ENCODE peak calls at places on chromosomes 12 and 14, in nine cellular contexts. G, W, S, M, B, A, Q, L and O are unnamed samples.

GRCh38 chr12:129257526-129257925 is 404.2 kb downstream of the GLT1D1 start:
- DNase-seq in B (no peak), G (no peak), Q (no peak), W (no peak), M (no peak), L (no peak), S (no peak), A (no peak), O (no peak)

GRCh38 chr14:103522028-103522581 is 525 bp downstream of the CKB start:
- DNase-seq in L (no peak), A (no peak), Q (no peak), B (no peak), S (no peak), M (no peak), G (no peak), W (peak), O (no peak)

GRCh38 chr12:62736596-62736995 is 198.4 kb downstream of the PPM1H start:
- DNase-seq in Q (no peak), B (no peak), M (no peak), A (no peak), S (no peak), G (no peak), W (no peak), L (no peak), O (no peak)

GRCh38 chr14:70809238-70810214 is at the start of gene MAP3K9:
- DNase-seq in W (peak), S (no peak), B (peak), A (peak), G (peak), M (peak), Q (peak), L (peak), O (peak)

GRCh38 chr12:68358532-68359485 is 26.6 kb upstream of the MDM1 start:
- DNase-seq in G (peak), A (peak), Q (peak), L (peak), B (peak), W (peak), M (peak), S (peak), O (no peak)

GRCh38 chr12:14884458-14884878 is 1.2 kb downstream of the MGP start:
- DNase-seq in B (peak), G (peak), W (peak), M (no peak), S (peak), A (peak), L (peak), Q (peak), O (peak)

GRCh38 chr14:51539571-51540037 is 112.1 kb upstream of the FRMD6 start:
- DNase-seq in L (peak), A (no peak), Q (peak), W (no peak), S (no peak), G (peak), M (no peak), B (peak), O (no peak)

GRCh38 chr14:100199240-100199860 is 39.6 kb upstream of the YY1 start:
- DNase-seq in M (no peak), A (no peak), B (no peak), W (no peak), G (no peak), S (no peak), L (no peak), Q (no peak), O (no peak)

GRCh38 chr12:24364921-24365320 is 415.5 kb upstream of the SOX5 start:
- DNase-seq in S (no peak), B (peak), G (peak), L (no peak), M (no peak), A (no peak), Q (no peak), W (no peak), O (no peak)

GRCh38 chr12:49962861-49963765 is 1.4 kb downstream of the AQP5 start:
- DNase-seq in A (no peak), W (no peak), S (no peak), G (no peak), B (no peak), L (no peak), Q (no peak), M (no peak), O (no peak)

GRCh38 chr12:86376052-86376451 is 119.9 kb upstream of the MGAT4C start:
- DNase-seq in M (no peak), W (no peak), A (no peak), G (no peak), S (no peak), Q (no peak), B (peak), L (no peak), O (no peak)

GRCh38 chr12:130705174-130705880 is 10.8 kb downstream of the RIMBP2 start:
- DNase-seq in W (no peak), B (no peak), Q (no peak), G (no peak), A (no peak), M (no peak), S (no peak), L (no peak), O (no peak)

GRCh38 chr14:44369401-44370123 is 137.5 kb downstream of the FSCB start:
- DNase-seq in Q (no peak), L (no peak), S (no peak), B (no peak), A (no peak), G (no peak), M (no peak), W (no peak), O (no peak)

GRCh38 chr14:55454264-55455151 is 14.1 kb upstream of the TBPL2 start:
- DNase-seq in W (no peak), S (peak), L (peak), Q (peak), G (peak), M (no peak), A (no peak), B (peak), O (no peak)

GRCh38 chr14:64209428-64210165 is 84.6 kb downstream of the ESR2 start:
- DNase-seq in L (peak), B (peak), S (no peak), Q (peak), G (peak), W (no peak), A (no peak), M (no peak), O (no peak)

GRCh38 chr12:88036368-88036965 is 7.3 kb upstream of the C12orf50 start:
- DNase-seq in L (peak), B (peak), G (peak), M (no peak), A (no peak), Q (peak), W (no peak), S (no peak), O (no peak)

GRCh38 chr14:73248294-73248868 is 11.1 kb downstream of the PAPLN start:
- DNase-seq in G (no peak), S (no peak), Q (peak), A (no peak), B (peak), W (no peak), L (no peak), M (no peak), O (no peak)

GRCh38 chr14:58829594-58829993 is 191.8 kb downstream of the DACT1 start:
- DNase-seq in A (no peak), G (peak), M (no peak), L (peak), S (no peak), Q (peak), B (peak), W (no peak), O (no peak)

GRCh38 chr12:46777587-46777986 is 48.2 kb downstream of the SLC38A4 start:
- DNase-seq in B (no peak), W (no peak), A (no peak), L (no peak), Q (no peak), M (no peak), G (no peak), S (no peak), O (no peak)

GRCh38 chr12:130126023-130126432 is 36.2 kb upstream of the FZD10 start:
- DNase-seq in Q (no peak), W (no peak), B (no peak), L (no peak), S (peak), G (no peak), M (no peak), A (peak), O (no peak)

GRCh38 chr12:95205016-95205415 is 12.3 kb downstream of the FGD6 start:
- DNase-seq in A (no peak), Q (no peak), B (no peak), W (no peak), M (no peak), L (no peak), G (no peak), S (no peak), O (no peak)

GRCh38 chr14:89428556-89429196 is 11.6 kb upstream of the FOXN3 start:
- DNase-seq in W (no peak), M (no peak), L (peak), S (no peak), A (peak), G (no peak), B (no peak), Q (peak), O (no peak)

GRCh38 chr14:63673882-63674497 is 32.3 kb upstream of the WDR89 start:
- DNase-seq in A (no peak), Q (no peak), M (no peak), B (no peak), S (no peak), L (no peak), W (no peak), G (no peak), O (no peak)

GRCh38 chr14:24734917-24735500 is 101.0 kb upstream of the GZMB start:
- DNase-seq in B (peak), Q (peak), A (peak), G (peak), L (peak), M (peak), W (peak), S (peak), O (no peak)

GRCh38 chr12:6461401-6462233 is 8.9 kb downstream of the VAMP1 start:
- DNase-seq in G (no peak), A (peak), M (no peak), B (no peak), L (no peak), S (peak), Q (peak), W (peak), O (no peak)

GRCh38 chr12:112170376-112170775 is 45.0 kb downstream of the TRAFD1 start:
- DNase-seq in S (peak), G (peak), B (peak), A (no peak), W (no peak), Q (no peak), M (no peak), L (peak), O (no peak)

GRCh38 chr14:94217116-94217515 is 43.0 kb downstream of the PPP4R4 start:
- DNase-seq in M (no peak), B (no peak), L (no peak), G (no peak), S (no peak), Q (no peak), W (no peak), A (no peak), O (no peak)

GRCh38 chr12:114306646-114307045 is 99.3 kb downstream of the TBX5 start:
- DNase-seq in B (no peak), S (no peak), Q (peak), M (no peak), L (no peak), G (peak), A (no peak), W (no peak), O (no peak)

GRCh38 chr12:76083761-76084276 is 666 bp downstream of the NAP1L1 start:
- DNase-seq in S (peak), Q (peak), W (peak), B (peak), A (peak), L (peak), G (peak), M (peak), O (peak)

GRCh38 chr12:108825205-108825950 is 32.0 kb downstream of the SSH1 start:
- DNase-seq in L (peak), G (peak), S (no peak), Q (peak), A (no peak), B (peak), W (peak), M (no peak), O (no peak)

GRCh38 chr14:69079188-69079742 is 73.7 kb downstream of the DCAF5 start:
- DNase-seq in S (no peak), W (no peak), B (peak), A (no peak), G (peak), L (peak), Q (peak), M (no peak), O (no peak)

GRCh38 chr12:45183263-45183662 is 32.6 kb upstream of the ANO6 start:
- DNase-seq in M (no peak), W (no peak), A (no peak), L (peak), S (no peak), Q (peak), B (peak), G (peak), O (no peak)

GRCh38 chr14:32382704-32383103 is 53.6 kb downstream of the AKAP6 start:
- DNase-seq in B (peak), Q (no peak), G (no peak), L (peak), S (no peak), A (no peak), W (no peak), M (no peak), O (no peak)
- TF ChIP-seq CTCF in B (peak), Q (peak), G (peak), L (peak), S (peak), A (no peak), W (no peak), M (peak), O (no peak)

GRCh38 chr14:104936361-104937155 is 11.9 kb downstream of the PLD4 start:
- DNase-seq in Q (no peak), L (no peak), G (no peak), W (no peak), S (no peak), M (no peak), A (no peak), B (no peak), O (no peak)
- TF ChIP-seq CTCF in Q (no peak), L (no peak), G (no peak), W (no peak), S (no peak), M (no peak), A (no peak), B (no peak), O (no peak)

GRCh38 chr14:38693423-38693822 is 409.6 kb downstream of the SEC23A start:
- DNase-seq in A (no peak), W (no peak), M (no peak), G (no peak), Q (no peak), S (no peak), L (no peak), B (no peak), O (no peak)
- TF ChIP-seq CTCF in A (no peak), W (no peak), M (peak), G (no peak), Q (no peak), S (no peak), L (no peak), B (no peak), O (peak)

GRCh38 chr12:52054231-52054837 is 3.1 kb downstream of the NR4A1 start:
- DNase-seq in A (no peak), Q (no peak), B (no peak), L (no peak), M (no peak), W (no peak), S (no peak), G (no peak), O (no peak)

GRCh38 chr12:52054838-52055741 is 3.8 kb downstream of the NR4A1 start:
- DNase-seq in M (no peak), W (no peak), Q (peak), S (no peak), L (no peak), B (no peak), A (no peak), G (no peak), O (no peak)

GRCh38 chr12:52055781-52056711 is 4.8 kb downstream of the NR4A1 start:
- DNase-seq in M (no peak), L (no peak), W (no peak), S (no peak), G (peak), A (no peak), B (no peak), Q (peak), O (no peak)

GRCh38 chr12:52052471-52053186 is 1.4 kb downstream of the NR4A1 start:
- DNase-seq in W (no peak), L (no peak), B (no peak), A (no peak), Q (peak), M (no peak), G (peak), S (no peak), O (no peak)

DNA sequence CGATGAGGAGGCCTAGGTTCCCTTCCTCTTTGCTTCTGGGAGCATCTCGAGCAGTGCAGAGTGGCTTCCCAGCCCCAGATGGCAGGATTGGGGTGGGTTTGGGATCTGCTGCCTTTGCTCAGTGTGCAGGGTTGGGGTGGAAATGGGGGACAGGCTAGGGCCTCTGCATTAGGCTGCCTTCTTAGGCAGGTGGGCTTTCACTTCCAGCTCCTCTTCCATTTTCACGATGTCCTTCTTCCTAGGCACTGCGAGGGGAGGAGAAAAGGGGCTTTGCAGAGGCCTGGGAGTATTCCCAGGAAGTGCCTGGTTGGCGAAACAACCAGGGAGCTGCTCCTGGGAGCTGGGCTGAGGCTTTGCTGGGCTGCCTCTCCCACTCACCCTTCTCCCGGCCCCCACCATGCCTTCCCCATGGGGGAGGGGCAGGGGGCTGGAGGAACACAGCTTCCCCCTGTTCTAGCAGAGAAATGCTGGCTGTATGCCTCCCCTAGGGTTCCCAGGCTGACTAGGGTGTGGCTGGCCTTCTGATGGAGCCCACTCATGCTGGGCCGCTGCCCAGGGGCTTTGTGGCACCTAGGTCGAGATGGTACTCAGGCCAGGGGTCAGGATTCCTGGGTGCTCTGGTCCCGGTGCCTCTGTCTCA is 2.4 kb downstream of the NR4A1 start:
- DNase-seq in G (peak), L (no peak), B (no peak), M (no peak), Q (peak), W (no peak), A (no peak), S (no peak), O (no peak)
- TF ChIP-seq CTCF in G (no peak), L (no peak), B (no peak), M (no peak), Q (no peak), W (no peak), A (no peak), S (no peak), O (no peak)

DNA sequence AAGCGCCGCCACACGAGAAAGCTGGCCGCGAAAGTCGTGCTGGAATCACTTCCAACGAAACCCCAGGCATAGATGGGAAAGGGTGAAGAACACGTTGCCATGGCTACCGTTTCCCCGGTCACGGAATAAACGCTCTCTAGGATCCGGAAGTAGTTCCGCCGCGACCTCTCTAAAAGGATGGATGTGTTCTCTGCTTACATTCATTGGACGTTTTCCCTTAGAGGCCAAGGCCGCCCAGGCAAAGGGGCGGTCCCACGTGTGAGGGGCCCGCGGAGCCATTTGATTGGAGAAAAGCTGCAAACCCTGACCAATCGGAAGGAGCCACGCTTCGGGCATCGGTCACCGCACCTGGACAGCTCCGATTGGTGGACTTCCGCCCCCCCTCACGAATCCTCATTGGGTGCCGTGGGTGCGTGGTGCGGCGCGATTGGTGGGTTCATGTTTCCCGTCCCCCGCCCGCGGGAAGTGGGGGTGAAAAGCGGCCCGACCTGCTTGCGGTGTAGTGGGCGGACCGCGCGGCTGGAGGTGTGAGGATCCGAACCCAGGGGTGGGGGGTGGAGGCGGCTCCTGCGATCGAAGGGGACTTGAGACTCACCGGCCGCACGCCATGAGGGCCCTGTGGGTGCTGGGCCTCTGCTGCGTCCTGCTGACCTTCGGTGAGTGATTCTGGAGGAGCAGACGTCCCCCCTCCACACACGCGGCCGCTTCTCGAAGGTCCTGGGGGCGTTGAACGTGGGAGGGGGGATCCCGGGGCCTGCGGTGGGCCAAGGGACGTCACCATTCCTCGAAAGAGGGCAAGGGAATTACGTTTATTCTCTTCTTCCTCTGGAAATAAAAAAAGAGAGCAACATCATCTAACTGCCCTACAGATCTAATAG is at the start of gene HSP90B1:
- DNase-seq in L (peak), M (peak), A (peak), G (peak), W (peak), B (peak), Q (peak), S (peak), O (peak)
- TF ChIP-seq CTCF in L (no peak), M (no peak), A (no peak), G (no peak), W (no peak), B (no peak), Q (no peak), S (no peak), O (no peak)

DNA sequence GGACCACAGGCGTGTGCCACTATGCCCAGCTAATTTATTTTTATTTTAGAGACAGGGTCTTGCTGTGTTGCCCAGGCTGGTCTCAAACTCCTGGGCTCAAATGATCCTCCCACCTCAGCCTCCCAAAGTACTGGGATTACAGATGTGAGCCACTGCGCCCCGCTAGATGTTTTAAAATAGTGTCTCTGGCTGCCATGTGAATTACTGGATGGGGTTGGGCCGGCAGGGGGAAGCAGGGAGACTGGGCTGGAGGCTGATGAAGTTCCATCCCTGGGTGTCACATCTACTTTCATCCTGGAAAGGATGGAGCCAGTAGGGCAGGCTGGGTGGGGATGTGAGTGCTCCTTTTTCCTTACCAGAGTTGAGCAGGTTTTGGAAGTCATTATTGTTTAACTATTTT is 46.1 kb downstream of the DNAH10 start:
- DNase-seq in L (no peak), Q (peak), A (no peak), B (peak), S (no peak), M (peak), G (peak), W (no peak), O (no peak)
- TF ChIP-seq CTCF in L (no peak), Q (peak), A (no peak), B (peak), S (no peak), M (peak), G (peak), W (no peak), O (no peak)

GRCh38 chr12:132218915-132219314 is 74.7 kb downstream of the NOC4L start:
- DNase-seq in A (no peak), G (no peak), B (peak), L (no peak), S (no peak), Q (no peak), W (peak), M (peak), O (no peak)
- TF ChIP-seq CTCF in A (no peak), G (peak), B (peak), L (peak), S (peak), Q (peak), W (peak), M (peak), O (peak)

GRCh38 chr12:21169878-21170472 is 39.0 kb downstream of the SLCO1B1 start:
- DNase-seq in A (no peak), S (peak), M (peak), L (peak), W (peak), B (peak), Q (peak), G (peak), O (no peak)
- TF ChIP-seq CTCF in A (no peak), S (peak), M (peak), L (peak), W (peak), B (peak), Q (peak), G (peak), O (peak)